ENCODE peak calls at places on chromosomes 6 and 20, in ten cellular contexts. G, F, U, K, T, P, N, B, S and R are unnamed samples.

GRCh38 chr20:60697252-60697651 is 554.8 kb upstream of the CDH4 start:
- DNase-seq in G (no peak), N (no peak), U (no peak), F (no peak), P (no peak), T (no peak), K (no peak), B (no peak), S (no peak), R (no peak)

GRCh38 chr20:49344975-49345374 is 67.1 kb upstream of the ZNFX1 start:
- DNase-seq in U (peak; percentile 31), N (peak; percentile 95), K (no peak), B (no peak), T (peak; percentile 92), G (no peak), S (peak; percentile 83), F (peak; percentile 100), P (no peak), R (no peak)

GRCh38 chr6:31203345-31203979 is 33.0 kb upstream of the POU5F1 start:
- DNase-seq in N (peak; percentile 71), B (peak; percentile 45), G (no peak), K (peak; percentile 71), P (no peak), F (peak; percentile 69), S (no peak), T (peak; percentile 73), U (no peak), R (no peak)

GRCh38 chr6:28264834-28265401 is 2.0 kb upstream of the ZSCAN26 start:
- DNase-seq in T (no peak), G (no peak), F (no peak), B (no peak), U (no peak), P (no peak), N (no peak), S (no peak), K (no peak), R (no peak)

GRCh38 chr6:35359744-35360348 is 17.5 kb downstream of the PPARD start:
- DNase-seq in U (no peak), K (no peak), S (peak; percentile 100), P (no peak), F (no peak), G (no peak), T (peak; percentile 47), N (peak; percentile 97), B (no peak), R (no peak)

GRCh38 chr6:146433881-146434741 is 109.5 kb upstream of the RAB32 start:
- DNase-seq in B (no peak), N (peak; percentile 20), S (no peak), G (peak; percentile 63), U (no peak), F (no peak), P (peak; percentile 50), T (no peak), K (peak; percentile 8), R (no peak)

GRCh38 chr20:25574411-25574810 is 10.9 kb downstream of the NINL start:
- DNase-seq in U (no peak), S (no peak), F (no peak), K (no peak), G (no peak), P (no peak), B (no peak), N (peak; percentile 12), T (peak; percentile 54), R (no peak)

GRCh38 chr20:34473262-34473883 is 42.8 kb upstream of the DYNLRB1 start:
- DNase-seq in F (peak; percentile 31), P (no peak), B (peak; percentile 50), S (no peak), G (no peak), U (no peak), N (peak; percentile 14), K (peak; percentile 9), T (peak; percentile 59), R (no peak)

DNA sequence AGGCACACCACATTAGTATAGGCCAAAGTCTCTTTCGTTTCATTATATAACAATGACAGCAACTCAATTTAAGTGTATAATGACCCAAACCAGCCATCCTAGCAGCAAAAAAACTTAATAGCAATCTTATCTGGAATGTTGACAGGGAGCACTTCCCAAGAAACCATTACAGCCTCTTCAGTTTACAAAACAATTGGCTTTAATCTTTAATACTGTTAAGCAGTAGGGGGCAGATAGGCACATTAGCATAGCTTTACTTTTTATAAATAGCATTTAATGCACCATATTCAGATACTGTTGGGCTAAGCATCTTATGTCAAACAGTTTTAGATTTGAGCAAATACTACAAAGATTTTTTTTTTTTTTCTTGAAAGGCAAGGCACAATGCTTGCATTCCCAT is 193.3 kb upstream of the MAP3K7 start:
- DNase-seq in G (no peak), B (no peak), U (no peak), P (no peak), T (no peak), K (no peak), N (no peak), S (no peak), F (no peak), R (no peak)
- TF ChIP-seq CTCF in G (no peak), B (no peak), U (no peak), P (no peak), T (no peak), K (no peak), N (no peak), S (no peak), F (no peak), R (no peak)

DNA sequence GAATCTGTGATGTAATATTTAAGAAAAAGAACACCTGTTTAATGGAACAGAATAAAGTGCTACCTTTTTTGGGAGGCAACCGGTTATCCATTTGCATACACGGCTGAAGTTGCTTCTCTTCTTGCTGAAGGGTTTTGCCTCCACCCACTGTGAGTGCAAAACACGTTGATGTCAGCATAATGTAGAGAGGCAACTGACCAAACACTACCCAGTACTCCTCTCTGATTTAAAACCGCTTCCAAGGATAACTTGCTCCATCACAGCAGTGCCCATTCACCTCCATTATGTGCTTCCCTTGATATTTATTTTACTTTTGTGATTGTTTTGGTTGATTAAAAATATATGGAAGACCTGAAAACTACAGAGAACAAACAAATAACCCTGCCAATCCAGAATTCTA is 1.4 kb downstream of the SLC17A1 start:
- DNase-seq in G (no peak), U (no peak), F (no peak), S (no peak), P (no peak), T (no peak), N (no peak), B (no peak), K (no peak), R (no peak)
- TF ChIP-seq CTCF in G (no peak), U (no peak), F (no peak), S (no peak), P (no peak), T (no peak), N (no peak), B (no peak), K (no peak), R (no peak)

DNA sequence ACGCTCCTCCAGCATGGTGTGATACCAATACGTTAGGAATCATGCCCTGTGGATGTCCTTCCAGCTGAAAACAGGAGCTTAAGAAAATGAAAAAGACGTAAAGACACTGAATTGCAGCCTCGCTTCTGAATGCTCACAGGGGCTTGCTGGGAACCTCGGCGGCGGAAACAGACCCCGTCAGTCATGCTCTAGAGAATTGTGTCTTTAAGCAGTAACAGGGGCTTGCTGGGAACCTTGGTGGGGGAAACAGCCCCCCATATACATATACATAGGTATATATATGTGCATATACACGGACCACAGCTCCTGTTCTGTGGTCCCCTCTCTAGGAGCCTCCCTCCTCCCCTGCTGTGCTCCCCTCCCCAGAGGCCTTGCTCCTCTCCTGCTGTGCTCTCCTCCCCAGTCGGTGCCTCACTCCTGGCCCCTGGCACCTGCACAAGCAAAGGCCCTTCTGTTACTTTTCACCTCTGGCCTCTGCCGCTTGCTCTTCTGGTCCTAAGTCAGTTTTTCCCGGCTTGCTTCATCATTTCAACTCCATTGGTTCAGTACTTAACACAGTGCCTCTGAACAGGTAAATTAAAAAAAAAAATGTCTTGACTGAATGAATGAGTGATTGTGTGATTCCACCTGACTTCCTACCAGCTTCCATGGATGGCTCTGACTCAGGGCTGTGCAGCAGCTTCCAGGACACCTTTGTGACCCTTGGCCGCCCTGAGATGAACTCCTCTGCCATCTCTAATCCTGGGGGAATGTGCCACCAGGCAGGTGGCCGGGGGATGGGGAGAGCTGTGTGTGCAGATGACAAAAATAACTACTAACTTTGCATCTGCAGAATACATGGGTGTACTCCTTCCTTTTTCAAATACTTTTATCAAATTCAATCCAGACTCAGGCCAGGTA is 246.1 kb downstream of the SMOC2 start:
- DNase-seq in F (no peak), P (no peak), K (no peak), N (no peak), G (no peak), U (no peak), S (no peak), T (no peak), B (no peak), R (no peak)
- TF ChIP-seq CTCF in F (no peak), P (no peak), K (no peak), N (no peak), G (no peak), U (no peak), S (no peak), T (no peak), B (no peak), R (no peak)

GRCh38 chr20:875115-875514 is 41.0 kb downstream of the ANGPT4 start:
- DNase-seq in U (no peak), N (no peak), B (no peak), S (no peak), F (no peak), K (no peak), P (no peak), T (no peak), G (no peak), R (no peak)

GRCh38 chr20:873875-874607 is 40.5 kb downstream of the FAM110A start:
- DNase-seq in P (no peak), S (no peak), F (no peak), T (no peak), G (no peak), B (peak; percentile 39), K (no peak), N (no peak), U (no peak), R (no peak)

GRCh38 chr20:871436-871835 is 37.9 kb downstream of the FAM110A start:
- DNase-seq in K (no peak), P (no peak), N (no peak), G (no peak), S (no peak), B (no peak), F (no peak), T (no peak), U (no peak), R (no peak)

GRCh38 chr20:871948-872347 is 38.4 kb downstream of the FAM110A start:
- DNase-seq in F (no peak), U (no peak), B (no peak), P (no peak), K (no peak), S (no peak), G (no peak), N (no peak), T (no peak), R (no peak)

DNA sequence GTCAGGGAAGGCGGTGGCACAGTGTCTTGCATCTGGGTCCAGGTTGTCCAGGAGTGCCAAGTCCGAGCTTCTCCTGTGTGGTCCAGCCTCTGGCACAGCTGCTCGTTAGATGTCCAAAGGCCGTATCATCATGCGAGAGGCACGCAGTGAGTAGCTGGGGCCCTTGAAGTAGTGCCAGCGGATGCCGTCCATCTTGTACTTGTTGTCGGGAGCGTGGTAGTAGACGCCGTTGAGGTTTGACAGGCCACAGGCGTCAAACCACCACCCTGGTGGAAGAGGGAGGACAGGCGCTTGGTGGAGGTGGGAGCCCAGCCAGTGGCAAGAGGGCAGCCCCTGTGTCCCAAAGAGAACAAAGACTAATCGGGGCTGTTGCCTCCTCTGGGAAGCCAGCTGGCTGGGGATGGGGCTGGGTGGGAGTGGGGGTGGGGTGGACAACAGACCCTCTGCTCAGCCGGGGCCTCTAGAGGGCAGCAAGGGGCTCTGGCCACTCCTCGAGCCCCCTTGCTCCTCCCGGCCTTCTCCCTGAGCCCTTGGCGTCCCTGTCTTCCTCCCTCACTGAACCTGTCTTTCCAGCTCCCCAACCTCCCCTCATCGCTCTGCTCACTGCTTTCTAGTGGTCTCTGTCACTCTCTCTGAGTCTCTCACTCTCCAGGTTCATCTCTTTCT is 39.5 kb downstream of the FAM110A start:
- DNase-seq in S (no peak), G (no peak), P (no peak), U (no peak), F (no peak), B (no peak), T (no peak), N (no peak), K (no peak), R (no peak)
- TF ChIP-seq CTCF in S (no peak), G (no peak), P (no peak), U (no peak), F (no peak), B (no peak), T (no peak), N (no peak), K (peak; percentile 22), R (no peak)